ENCODE peak calls at places on chromosomes 4 and X, in eight cellular contexts. D is HFFc6; E is stimulated activated CD4-positive, alpha-beta T cell treated with anti-CD3 and anti-CD28 coated beads, Interleukin-15, amount 100 ng/mL, for 1 hour; A is aorta; R is tibial artery; P is NCI-H1436; I is Peyer's patch; S is D341Med. F is an unnamed sample.

GRCh38 chrX:74536142-74537010 is 78.0 kb downstream of the RLIM start:
- DNase-seq in E (no peak), P (peak; percentile 66), R (peak; percentile 80), A (peak; percentile 95), S (peak; percentile 76), D (peak; percentile 73), I (peak; percentile 44), F (peak; percentile 52)

GRCh38 chr4:73067971-73068394 is 1.5 kb downstream of the COX18 start:
- DNase-seq in D (no peak), P (no peak), S (no peak), R (no peak), E (peak; percentile 6), A (no peak), I (no peak), F (no peak)

GRCh38 chr4:20639346-20639745 is 60.9 kb upstream of the PACRGL start:
- DNase-seq in A (no peak), I (no peak), P (no peak), E (no peak), R (no peak), S (no peak), D (no peak), F (no peak)

GRCh38 chr4:40523581-40523980 is 106.1 kb downstream of the RBM47 start:
- DNase-seq in S (no peak), P (no peak), A (no peak), D (no peak), E (no peak), I (no peak), R (no peak), F (no peak)

GRCh38 chr4:77153016-77153415 is 4.0 kb upstream of the CCNG2 start:
- DNase-seq in S (no peak), R (no peak), P (no peak), A (no peak), D (no peak), E (no peak), I (peak; percentile 25), F (no peak)

GRCh38 chr4:77073981-77074865 is 1.6 kb downstream of the CCNI start:
- DNase-seq in E (no peak), I (no peak), S (no peak), D (no peak), R (no peak), P (peak; percentile 50), A (no peak), F (no peak)

GRCh38 chr4:154292589-154292988 is 199.0 kb downstream of the DCHS2 start:
- DNase-seq in I (no peak), S (no peak), P (no peak), R (no peak), D (no peak), A (no peak), E (no peak), F (peak; percentile 4)

GRCh38 chr4:127400736-127401346 is 231.9 kb upstream of the INTU start:
- DNase-seq in I (no peak), A (peak; percentile 78), S (peak; percentile 59), E (no peak), R (peak; percentile 47), D (peak; percentile 72), P (peak; percentile 11), F (peak; percentile 73)

GRCh38 chrX:119398974-119399771 is at the start of gene SLC25A43:
- DNase-seq in D (no peak), E (peak; percentile 16), R (peak; percentile 22), P (no peak), I (peak; percentile 22), S (peak; percentile 69), A (peak; percentile 83), F (peak; percentile 33)

GRCh38 chrX:17944833-17945497 is 83.9 kb upstream of the RAI2 start:
- DNase-seq in P (no peak), D (no peak), S (peak; percentile 28), I (no peak), E (no peak), R (no peak), A (no peak), F (peak; percentile 11)

GRCh38 chrX:109629310-109629709 is 4.3 kb upstream of the KCNE5 start:
- DNase-seq in D (no peak), R (no peak), E (no peak), S (no peak), A (no peak), P (no peak), I (no peak), F (no peak)

GRCh38 chr4:89134775-89135319 is 23.5 kb downstream of the TIGD2 start:
- DNase-seq in I (no peak), D (peak; percentile 74), S (no peak), P (no peak), R (no peak), E (no peak), A (no peak), F (no peak)

GRCh38 chr4:128565565-128566186 is 243.8 kb upstream of the JADE1 start:
- DNase-seq in E (no peak), D (no peak), R (no peak), S (peak; percentile 55), P (peak; percentile 5), I (no peak), A (no peak), F (peak; percentile 75)

GRCh38 chrX:148466292-148466691 is 34.1 kb upstream of the AFF2 start:
- DNase-seq in S (no peak), A (no peak), P (no peak), D (no peak), I (no peak), E (no peak), R (no peak), F (no peak)

GRCh38 chr4:107647591-107647990 is 72.4 kb downstream of the PAPSS1 start:
- DNase-seq in S (no peak), R (no peak), D (no peak), I (no peak), E (no peak), A (no peak), P (no peak), F (no peak)

GRCh38 chr4:84733343-84734033 is 150.6 kb downstream of the CDS1 start:
- DNase-seq in P (no peak), I (no peak), S (no peak), A (no peak), E (no peak), R (no peak), D (no peak), F (no peak)

GRCh38 chrX:39953879-39954278 is 143.9 kb downstream of the BCOR start:
- DNase-seq in R (peak; percentile 32), D (no peak), P (no peak), A (no peak), I (no peak), E (no peak), S (no peak), F (peak; percentile 87)

GRCh38 chr4:142315999-142316398 is 530.1 kb downstream of the INPP4B start:
- DNase-seq in D (no peak), E (no peak), I (no peak), P (no peak), A (no peak), S (no peak), R (no peak), F (no peak)

GRCh38 chrX:119041175-119041574 is 31.6 kb upstream of the CT47C1 start:
- DNase-seq in P (no peak), R (peak; percentile 74), S (no peak), I (peak; percentile 17), D (peak; percentile 59), E (no peak), A (no peak), F (peak; percentile 29)

GRCh38 chr4:81060587-81061339 is 30.3 kb downstream of the BMP3 start:
- DNase-seq in A (no peak), D (no peak), P (no peak), E (no peak), S (no peak), R (no peak), I (no peak), F (no peak)

GRCh38 chr4:34009951-34010350 is 2234.4 kb downstream of the ARAP2 start:
- DNase-seq in P (no peak), D (no peak), E (no peak), R (no peak), S (no peak), A (no peak), I (no peak), F (no peak)

GRCh38 chr4:174657472-174657871 is 135.2 kb upstream of the HPGD start:
- DNase-seq in D (no peak), R (no peak), P (no peak), E (no peak), I (no peak), S (no peak), A (no peak), F (no peak)

GRCh38 chr4:178240891-178241290 is 798.7 kb upstream of the AGA start:
- DNase-seq in P (no peak), D (no peak), S (no peak), E (no peak), R (no peak), I (no peak), A (no peak), F (no peak)

GRCh38 chr4:143185253-143186107 is 763 bp downstream of the USP38 start:
- DNase-seq in S (no peak), E (no peak), I (peak; percentile 16), D (no peak), P (no peak), R (peak; percentile 24), A (no peak), F (peak; percentile 16)

GRCh38 chrX:68708503-68709290 is 61.2 kb downstream of the STARD8 start:
- DNase-seq in A (no peak), R (no peak), E (no peak), I (no peak), P (no peak), D (no peak), S (no peak), F (no peak)

GRCh38 chr4:53481586-53481985 is 104.1 kb downstream of the FIP1L1 start:
- DNase-seq in R (no peak), P (no peak), I (no peak), S (no peak), E (no peak), D (no peak), A (no peak), F (no peak)

GRCh38 chrX:19954707-19955106 is 36.2 kb downstream of the BCLAF3 start:
- DNase-seq in E (no peak), I (no peak), S (no peak), D (peak; percentile 1), P (no peak), R (no peak), A (no peak), F (no peak)

GRCh38 chr4:54090804-54091623 is 8.9 kb upstream of the GSX2 start:
- DNase-seq in R (no peak), D (no peak), A (peak; percentile 83), S (peak; percentile 56), P (peak; percentile 10), I (no peak), E (no peak), F (peak; percentile 30)

GRCh38 chrX:38103857-38104812 is 97.8 kb downstream of the SYTL5 start:
- DNase-seq in R (no peak), E (no peak), P (no peak), I (no peak), A (no peak), D (no peak), S (no peak), F (no peak)

F was measured in Calu3.